ENCODE peak calls at places on chromosomes 16 and 17, in ten cellular contexts. Z, U, Q, F, T, B, M, N, P and D are unnamed samples.

GRCh38 chr16:82983390-82983789 is 356.6 kb downstream of the CDH13 start:
- DNase-seq in P (no peak), N (no peak), U (no peak), Z (no peak), F (no peak), M (no peak), Q (no peak), B (no peak), T (no peak), D (no peak)

GRCh38 chr16:4021070-4021779 is 95.0 kb downstream of the ADCY9 start:
- DNase-seq in P (no peak), Z (no peak), Q (no peak), U (no peak), B (no peak), M (no peak), T (peak), N (no peak), F (no peak), D (no peak)

GRCh38 chr17:16282522-16282921 is 65.5 kb downstream of the PIGL start:
- DNase-seq in N (peak), T (no peak), Z (no peak), F (no peak), B (no peak), M (peak), P (peak), Q (no peak), U (no peak), D (no peak)

GRCh38 chr16:67936876-67937605 is 391 bp upstream of the PSMB10 start:
- DNase-seq in B (no peak), P (no peak), U (no peak), Q (no peak), Z (no peak), N (no peak), T (no peak), F (no peak), M (no peak), D (no peak)

GRCh38 chr17:3804503-3804931 is 3.5 kb upstream of the ITGAE start:
- DNase-seq in M (no peak), Z (peak), Q (no peak), T (no peak), B (no peak), F (no peak), P (peak), U (no peak), N (peak), D (no peak)

GRCh38 chr17:13084420-13084819 is 66.6 kb upstream of the ELAC2 start:
- DNase-seq in Z (no peak), N (no peak), P (no peak), Q (no peak), F (no peak), T (no peak), M (no peak), B (no peak), U (no peak), D (no peak)

GRCh38 chr17:81114694-81115093 is 50.6 kb upstream of the PVALEF start:
- DNase-seq in T (no peak), N (no peak), Z (no peak), Q (no peak), F (no peak), M (no peak), B (no peak), U (no peak), P (no peak), D (no peak)

GRCh38 chr16:70253291-70254094 is 1.8 kb upstream of the EXOSC6 start:
- DNase-seq in B (no peak), M (peak), Q (no peak), U (peak), N (peak), Z (peak), F (no peak), P (peak), T (peak), D (peak)

GRCh38 chr17:81703747-81704654 is 834 bp downstream of the MRPL12 start:
- DNase-seq in P (peak), F (no peak), N (no peak), T (no peak), Q (no peak), M (no peak), U (no peak), Z (no peak), B (no peak), D (no peak)

GRCh38 chr16:75380870-75381269 is 52.4 kb downstream of the CFDP1 start:
- DNase-seq in Z (no peak), Q (no peak), F (no peak), T (no peak), B (no peak), P (peak), M (no peak), N (no peak), U (no peak), D (no peak)

GRCh38 chr17:27892542-27892865 is 661 bp downstream of the LYRM9 start:
- DNase-seq in B (no peak), T (peak), P (no peak), Z (no peak), F (no peak), Q (no peak), U (no peak), N (no peak), M (no peak), D (no peak)

GRCh38 chr17:79495665-79496064 is 115.2 kb downstream of the RBFOX3 start:
- DNase-seq in P (no peak), Z (no peak), M (no peak), Q (no peak), F (no peak), N (no peak), B (no peak), U (no peak), T (no peak), D (no peak)

GRCh38 chr17:3986270-3986938 is 22.2 kb upstream of the ATP2A3 start:
- DNase-seq in Z (no peak), F (no peak), Q (no peak), P (peak), U (no peak), M (no peak), B (no peak), T (no peak), N (no peak), D (no peak)

GRCh38 chr16:89466920-89467319 is 23.4 kb downstream of the ANKRD11 start:
- DNase-seq in Z (no peak), M (no peak), Q (no peak), N (no peak), P (no peak), T (no peak), F (no peak), B (no peak), U (no peak), D (no peak)

GRCh38 chr16:18983565-18984424 is at the start of gene TMC7:
- DNase-seq in P (peak), N (peak), F (peak), M (peak), T (peak), Q (peak), Z (no peak), U (peak), B (no peak), D (peak)

GRCh38 chr17:49779730-49780220 is 8.7 kb upstream of the KAT7 start:
- DNase-seq in U (peak), Q (no peak), F (no peak), P (peak), T (no peak), Z (no peak), B (no peak), N (peak), M (peak), D (no peak)

GRCh38 chr17:8572767-8573166 is 57.8 kb downstream of the MYH10 start:
- DNase-seq in M (peak), U (no peak), F (no peak), Q (no peak), T (no peak), B (no peak), Z (no peak), P (peak), N (peak), D (no peak)

GRCh38 chr17:68821860-68822693 is 133.1 kb downstream of the ABCA8 start:
- DNase-seq in M (peak), U (no peak), F (no peak), B (no peak), Z (no peak), Q (no peak), N (peak), T (peak), P (peak), D (no peak)

GRCh38 chr16:83113317-83113716 is 486.5 kb downstream of the CDH13 start:
- DNase-seq in T (peak), P (peak), M (no peak), F (peak), N (peak), B (no peak), Z (no peak), Q (no peak), U (no peak), D (peak)

GRCh38 chr17:46194393-46195216 is 1.4 kb upstream of the KANSL1 start:
- DNase-seq in U (peak), Q (no peak), P (peak), N (peak), T (no peak), Z (no peak), F (no peak), B (no peak), M (peak), D (no peak)

GRCh38 chr17:14741516-14741915 is 440.6 kb downstream of the HS3ST3B1 start:
- DNase-seq in B (no peak), F (no peak), T (no peak), Z (no peak), N (peak), Q (no peak), U (no peak), M (no peak), P (peak), D (no peak)

GRCh38 chr17:57593739-57594462 is 151.2 kb downstream of the CCDC182 start:
- DNase-seq in F (no peak), B (no peak), U (no peak), Q (no peak), Z (no peak), M (no peak), T (no peak), P (no peak), N (no peak), D (no peak)

GRCh38 chr17:40616592-40616991 is 31.0 kb downstream of the SMARCE1 start:
- DNase-seq in U (no peak), F (no peak), N (no peak), T (no peak), M (no peak), P (no peak), Q (no peak), Z (no peak), B (no peak), D (no peak)

GRCh38 chr16:58366247-58367031 is 25.8 kb upstream of the GINS3 start:
- DNase-seq in N (peak), P (peak), B (no peak), T (no peak), U (no peak), M (no peak), Z (no peak), Q (no peak), F (no peak), D (no peak)

GRCh38 chr17:76083536-76083935 is 4.6 kb downstream of the ZACN start:
- DNase-seq in Q (no peak), U (no peak), T (no peak), F (no peak), Z (no peak), N (no peak), B (no peak), P (no peak), M (no peak), D (no peak)

GRCh38 chr17:77375917-77376651 is 235.3 kb downstream of the SEC14L1 start:
- DNase-seq in F (no peak), B (no peak), M (peak), P (peak), Z (peak), U (peak), N (peak), T (no peak), Q (no peak), D (peak)

GRCh38 chr16:51120289-51121008 is 30.6 kb downstream of the SALL1 start:
- DNase-seq in U (no peak), Q (no peak), N (no peak), P (no peak), T (no peak), F (no peak), M (no peak), Z (no peak), B (no peak), D (no peak)

GRCh38 chr17:5584971-5585794 is 874 bp upstream of the NLRP1 start:
- DNase-seq in P (peak), M (peak), N (peak), Z (no peak), B (no peak), F (no peak), U (no peak), Q (no peak), T (no peak), D (no peak)